ENCODE peak calls at places on chromosomes 11 and 22, in seven cellular contexts. One of them, this sample, is unnamed.

GRCh38 chr11:78961938-78962701 is 387.5 kb upstream of the NARS2 start:
- DNase-seq in endothelial cell: peak
- DNase-seq in GM12865: peak
- DNase-seq in GM20000: no peak
- DNase-seq in GM10248: no peak
- DNase-seq in activated CD8-positive, alpha-beta T cell treated with anti-CD3 and anti-CD28 coated beads for 36 hours: peak
- DNase-seq in RWPE2: no peak
- DNase-seq in this sample: peak

GRCh38 chr11:27013741-27014415 is 20.0 kb downstream of the FIBIN start:
- DNase-seq in endothelial cell: no peak
- DNase-seq in GM12865: no peak
- DNase-seq in GM20000: no peak
- DNase-seq in GM10248: no peak
- DNase-seq in activated CD8-positive, alpha-beta T cell treated with anti-CD3 and anti-CD28 coated beads for 36 hours: no peak
- DNase-seq in RWPE2: no peak
- DNase-seq in this sample: no peak

GRCh38 chr22:21009638-21010425 is 5.1 kb upstream of the P2RX6 start:
- DNase-seq in endothelial cell: peak
- DNase-seq in GM12865: peak
- DNase-seq in GM20000: no peak
- DNase-seq in GM10248: peak
- DNase-seq in activated CD8-positive, alpha-beta T cell treated with anti-CD3 and anti-CD28 coated beads for 36 hours: peak
- DNase-seq in RWPE2: no peak
- DNase-seq in this sample: no peak

GRCh38 chr22:20002661-20003060 is 14.0 kb downstream of the ARVCF start:
- DNase-seq in endothelial cell: no peak
- DNase-seq in GM12865: no peak
- DNase-seq in GM20000: no peak
- DNase-seq in GM10248: no peak
- DNase-seq in activated CD8-positive, alpha-beta T cell treated with anti-CD3 and anti-CD28 coated beads for 36 hours: no peak
- DNase-seq in RWPE2: no peak
- DNase-seq in this sample: no peak

GRCh38 chr11:69217276-69218105 is 61.8 kb downstream of the SMIM38 start:
- DNase-seq in endothelial cell: no peak
- DNase-seq in GM12865: no peak
- DNase-seq in GM20000: no peak
- DNase-seq in GM10248: no peak
- DNase-seq in activated CD8-positive, alpha-beta T cell treated with anti-CD3 and anti-CD28 coated beads for 36 hours: no peak
- DNase-seq in RWPE2: no peak
- DNase-seq in this sample: no peak

GRCh38 chr11:125348141-125348651 is 147.9 kb downstream of the FEZ1 start:
- DNase-seq in endothelial cell: no peak
- DNase-seq in GM12865: no peak
- DNase-seq in GM20000: no peak
- DNase-seq in GM10248: no peak
- DNase-seq in activated CD8-positive, alpha-beta T cell treated with anti-CD3 and anti-CD28 coated beads for 36 hours: no peak
- DNase-seq in RWPE2: no peak
- DNase-seq in this sample: no peak

GRCh38 chr22:40578171-40578570 is 58.3 kb downstream of the MRTFA start:
- DNase-seq in endothelial cell: no peak
- DNase-seq in GM12865: no peak
- DNase-seq in GM20000: peak
- DNase-seq in GM10248: no peak
- DNase-seq in activated CD8-positive, alpha-beta T cell treated with anti-CD3 and anti-CD28 coated beads for 36 hours: peak
- DNase-seq in RWPE2: no peak
- DNase-seq in this sample: no peak

GRCh38 chr11:16195659-16196058 is 160.7 kb downstream of the SOX6 start:
- DNase-seq in endothelial cell: no peak
- DNase-seq in GM12865: no peak
- DNase-seq in GM20000: no peak
- DNase-seq in GM10248: no peak
- DNase-seq in activated CD8-positive, alpha-beta T cell treated with anti-CD3 and anti-CD28 coated beads for 36 hours: no peak
- DNase-seq in RWPE2: no peak
- DNase-seq in this sample: no peak

GRCh38 chr22:20298803-20299735 is 20.8 kb downstream of the DGCR6L start:
- DNase-seq in endothelial cell: peak
- DNase-seq in GM12865: peak
- DNase-seq in GM20000: peak
- DNase-seq in GM10248: peak
- DNase-seq in activated CD8-positive, alpha-beta T cell treated with anti-CD3 and anti-CD28 coated beads for 36 hours: peak
- DNase-seq in RWPE2: peak
- DNase-seq in this sample: peak

GRCh38 chr11:95501761-95502266 is 270.8 kb upstream of the SESN3 start:
- DNase-seq in endothelial cell: no peak
- DNase-seq in GM12865: no peak
- DNase-seq in GM20000: no peak
- DNase-seq in GM10248: no peak
- DNase-seq in activated CD8-positive, alpha-beta T cell treated with anti-CD3 and anti-CD28 coated beads for 36 hours: no peak
- DNase-seq in RWPE2: no peak
- DNase-seq in this sample: no peak

GRCh38 chr11:118892515-118892914 is 8.8 kb downstream of the CXCR5 start:
- DNase-seq in endothelial cell: no peak
- DNase-seq in GM12865: peak
- DNase-seq in GM20000: no peak
- DNase-seq in GM10248: no peak
- DNase-seq in activated CD8-positive, alpha-beta T cell treated with anti-CD3 and anti-CD28 coated beads for 36 hours: peak
- DNase-seq in RWPE2: no peak
- DNase-seq in this sample: peak

GRCh38 chr11:2796508-2797180 is 88.9 kb downstream of the CDKN1C start:
- DNase-seq in endothelial cell: no peak
- DNase-seq in GM12865: no peak
- DNase-seq in GM20000: no peak
- DNase-seq in GM10248: no peak
- DNase-seq in activated CD8-positive, alpha-beta T cell treated with anti-CD3 and anti-CD28 coated beads for 36 hours: peak
- DNase-seq in RWPE2: no peak
- DNase-seq in this sample: no peak

GRCh38 chr11:10792385-10793068 is 16.2 kb downstream of the EIF4G2 start:
- DNase-seq in endothelial cell: peak
- DNase-seq in GM12865: peak
- DNase-seq in GM20000: peak
- DNase-seq in GM10248: peak
- DNase-seq in activated CD8-positive, alpha-beta T cell treated with anti-CD3 and anti-CD28 coated beads for 36 hours: peak
- DNase-seq in RWPE2: peak
- DNase-seq in this sample: peak

GRCh38 chr11:3104961-3105790 is 48.0 kb upstream of the CARS1 start:
- DNase-seq in endothelial cell: no peak
- DNase-seq in GM12865: no peak
- DNase-seq in GM20000: no peak
- DNase-seq in GM10248: no peak
- DNase-seq in activated CD8-positive, alpha-beta T cell treated with anti-CD3 and anti-CD28 coated beads for 36 hours: no peak
- DNase-seq in RWPE2: peak
- DNase-seq in this sample: no peak

GRCh38 chr11:32478277-32478731 is 43.0 kb upstream of the WT1 start:
- DNase-seq in endothelial cell: no peak
- DNase-seq in GM12865: no peak
- DNase-seq in GM20000: no peak
- DNase-seq in GM10248: no peak
- DNase-seq in activated CD8-positive, alpha-beta T cell treated with anti-CD3 and anti-CD28 coated beads for 36 hours: no peak
- DNase-seq in RWPE2: no peak
- DNase-seq in this sample: no peak

GRCh38 chr11:110086892-110087309 is 6.3 kb upstream of the ZC3H12C start:
- DNase-seq in endothelial cell: no peak
- DNase-seq in GM12865: no peak
- DNase-seq in GM20000: no peak
- DNase-seq in GM10248: no peak
- DNase-seq in activated CD8-positive, alpha-beta T cell treated with anti-CD3 and anti-CD28 coated beads for 36 hours: no peak
- DNase-seq in RWPE2: peak
- DNase-seq in this sample: no peak

GRCh38 chr11:19160839-19161238 is 40.9 kb downstream of the CSRP3 start:
- DNase-seq in endothelial cell: no peak
- DNase-seq in GM12865: no peak
- DNase-seq in GM20000: no peak
- DNase-seq in GM10248: no peak
- DNase-seq in activated CD8-positive, alpha-beta T cell treated with anti-CD3 and anti-CD28 coated beads for 36 hours: no peak
- DNase-seq in RWPE2: no peak
- DNase-seq in this sample: no peak

GRCh38 chr22:46104881-46105493 is 45.3 kb upstream of the PPARA start:
- DNase-seq in endothelial cell: no peak
- DNase-seq in GM12865: no peak
- DNase-seq in GM20000: no peak
- DNase-seq in GM10248: no peak
- DNase-seq in activated CD8-positive, alpha-beta T cell treated with anti-CD3 and anti-CD28 coated beads for 36 hours: no peak
- DNase-seq in RWPE2: no peak
- DNase-seq in this sample: no peak
- TF ChIP-seq CTCF in endothelial cell: no peak
- TF ChIP-seq CTCF in GM12865: no peak
- TF ChIP-seq CTCF in GM20000: no peak
- TF ChIP-seq CTCF in GM10248: no peak
- TF ChIP-seq CTCF in activated CD8-positive, alpha-beta T cell treated with anti-CD3 and anti-CD28 coated beads for 36 hours: no peak
- TF ChIP-seq CTCF in RWPE2: no peak
- TF ChIP-seq CTCF in this sample: no peak

GRCh38 chr11:70483077-70483861 is 84.9 kb downstream of the CTTN start:
- DNase-seq in endothelial cell: peak
- DNase-seq in GM12865: peak
- DNase-seq in GM20000: peak
- DNase-seq in GM10248: peak
- DNase-seq in activated CD8-positive, alpha-beta T cell treated with anti-CD3 and anti-CD28 coated beads for 36 hours: no peak
- DNase-seq in RWPE2: no peak
- DNase-seq in this sample: peak
- TF ChIP-seq CTCF in endothelial cell: no peak
- TF ChIP-seq CTCF in GM12865: peak
- TF ChIP-seq CTCF in GM20000: peak
- TF ChIP-seq CTCF in GM10248: peak
- TF ChIP-seq CTCF in activated CD8-positive, alpha-beta T cell treated with anti-CD3 and anti-CD28 coated beads for 36 hours: no peak
- TF ChIP-seq CTCF in RWPE2: peak
- TF ChIP-seq CTCF in this sample: peak

GRCh38 chr22:17890245-17890671 is 116.0 kb upstream of the BID start:
- DNase-seq in endothelial cell: no peak
- DNase-seq in GM12865: no peak
- DNase-seq in GM20000: no peak
- DNase-seq in GM10248: no peak
- DNase-seq in activated CD8-positive, alpha-beta T cell treated with anti-CD3 and anti-CD28 coated beads for 36 hours: no peak
- DNase-seq in RWPE2: no peak
- DNase-seq in this sample: no peak

GRCh38 chr22:17890892-17891291 is 116.6 kb upstream of the BID start:
- DNase-seq in endothelial cell: no peak
- DNase-seq in GM12865: no peak
- DNase-seq in GM20000: no peak
- DNase-seq in GM10248: no peak
- DNase-seq in activated CD8-positive, alpha-beta T cell treated with anti-CD3 and anti-CD28 coated beads for 36 hours: no peak
- DNase-seq in RWPE2: no peak
- DNase-seq in this sample: no peak

GRCh38 chr22:17893900-17894299 is 119.6 kb upstream of the BID start:
- DNase-seq in endothelial cell: no peak
- DNase-seq in GM12865: no peak
- DNase-seq in GM20000: no peak
- DNase-seq in GM10248: no peak
- DNase-seq in activated CD8-positive, alpha-beta T cell treated with anti-CD3 and anti-CD28 coated beads for 36 hours: no peak
- DNase-seq in RWPE2: no peak
- DNase-seq in this sample: no peak

GRCh38 chr22:17888855-17889254 is 114.6 kb upstream of the BID start:
- DNase-seq in endothelial cell: peak
- DNase-seq in GM12865: peak
- DNase-seq in GM20000: no peak
- DNase-seq in GM10248: no peak
- DNase-seq in activated CD8-positive, alpha-beta T cell treated with anti-CD3 and anti-CD28 coated beads for 36 hours: no peak
- DNase-seq in RWPE2: no peak
- DNase-seq in this sample: no peak

GRCh38 chr22:17891427-17892167 is 117.3 kb upstream of the BID start:
- DNase-seq in endothelial cell: peak
- DNase-seq in GM12865: peak
- DNase-seq in GM20000: peak
- DNase-seq in GM10248: peak
- DNase-seq in activated CD8-positive, alpha-beta T cell treated with anti-CD3 and anti-CD28 coated beads for 36 hours: peak
- DNase-seq in RWPE2: no peak
- DNase-seq in this sample: no peak
- TF ChIP-seq CTCF in endothelial cell: no peak
- TF ChIP-seq CTCF in GM12865: peak
- TF ChIP-seq CTCF in GM20000: peak
- TF ChIP-seq CTCF in GM10248: peak
- TF ChIP-seq CTCF in activated CD8-positive, alpha-beta T cell treated with anti-CD3 and anti-CD28 coated beads for 36 hours: no peak
- TF ChIP-seq CTCF in RWPE2: peak
- TF ChIP-seq CTCF in this sample: peak

DNA sequence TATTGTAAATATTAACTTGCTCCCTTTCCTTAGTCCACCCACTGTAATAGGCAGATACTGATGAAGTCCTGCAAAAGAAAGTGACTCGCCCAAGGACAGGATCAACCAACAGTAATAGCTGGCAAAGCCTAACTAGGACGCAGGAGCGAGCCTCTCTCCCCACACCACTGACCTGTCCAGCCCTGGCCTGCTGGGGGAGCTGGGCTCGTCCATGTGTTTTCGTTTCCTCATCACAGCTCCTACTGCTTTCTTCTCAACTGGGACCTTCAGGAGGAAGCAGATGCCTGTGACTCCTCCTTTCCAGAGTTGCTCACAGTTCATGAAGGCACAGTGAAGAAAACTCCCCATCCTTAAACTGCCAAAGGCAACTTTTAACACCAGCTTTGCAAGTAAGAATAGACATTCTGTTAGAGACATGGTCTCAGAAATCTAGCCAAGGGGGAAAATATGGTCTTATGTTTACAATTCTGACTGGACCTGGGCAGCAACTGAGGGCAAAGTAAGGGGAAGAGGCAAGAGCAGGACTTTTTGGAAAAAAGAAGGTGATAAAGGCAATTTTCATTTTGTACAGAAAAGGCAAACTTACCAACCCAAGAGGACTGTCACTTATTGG is 11.6 kb upstream of the GPHA2 start:
- DNase-seq in endothelial cell: peak
- DNase-seq in GM12865: no peak
- DNase-seq in GM20000: no peak
- DNase-seq in GM10248: no peak
- DNase-seq in activated CD8-positive, alpha-beta T cell treated with anti-CD3 and anti-CD28 coated beads for 36 hours: no peak
- DNase-seq in RWPE2: no peak
- DNase-seq in this sample: no peak
- TF ChIP-seq CTCF in endothelial cell: no peak
- TF ChIP-seq CTCF in GM12865: no peak
- TF ChIP-seq CTCF in GM20000: no peak
- TF ChIP-seq CTCF in GM10248: no peak
- TF ChIP-seq CTCF in activated CD8-positive, alpha-beta T cell treated with anti-CD3 and anti-CD28 coated beads for 36 hours: no peak
- TF ChIP-seq CTCF in RWPE2: no peak
- TF ChIP-seq CTCF in this sample: no peak

This sample was measured in GM13977.